ENCODE peak calls at places on chromosomes 5 and 9, in four cellular contexts. One of them, this sample, is unnamed.

GRCh38 chr9:38196721-38197120 is 127.7 kb upstream of the SHB start:
- DNase-seq in ACHN: no peak
- DNase-seq in HL-60: no peak
- DNase-seq in neural crest cell: no peak
- DNase-seq in this sample: peak; percentile 51

GRCh38 chr9:109010676-109011655 is 2.3 kb downstream of the CTNNAL1 start:
- DNase-seq in ACHN: peak; percentile 56
- DNase-seq in HL-60: no peak
- DNase-seq in neural crest cell: no peak
- DNase-seq in this sample: peak; percentile 82

GRCh38 chr9:106526805-106527204 is 336.2 kb upstream of the ZNF462 start:
- DNase-seq in ACHN: no peak
- DNase-seq in HL-60: no peak
- DNase-seq in neural crest cell: no peak
- DNase-seq in this sample: no peak

GRCh38 chr9:33942471-33943083 is 106.1 kb downstream of the UBAP2 start:
- DNase-seq in ACHN: peak; percentile 42
- DNase-seq in HL-60: no peak
- DNase-seq in neural crest cell: no peak
- DNase-seq in this sample: peak; percentile 66

GRCh38 chr9:137685886-137686420 is 67.1 kb downstream of the EHMT1 start:
- DNase-seq in ACHN: no peak
- DNase-seq in HL-60: no peak
- DNase-seq in neural crest cell: no peak
- DNase-seq in this sample: no peak

GRCh38 chr9:27535701-27536118 is 6.1 kb upstream of the MOB3B start:
- DNase-seq in ACHN: no peak
- DNase-seq in HL-60: no peak
- DNase-seq in neural crest cell: no peak
- DNase-seq in this sample: no peak

GRCh38 chr5:145587308-145588071 is 247.7 kb downstream of the PRELID2 start:
- DNase-seq in ACHN: peak; percentile 73
- DNase-seq in HL-60: no peak
- DNase-seq in neural crest cell: no peak
- DNase-seq in this sample: peak; percentile 92

GRCh38 chr9:115952667-115953316 is 200.8 kb upstream of the PAPPA start:
- DNase-seq in ACHN: no peak
- DNase-seq in HL-60: no peak
- DNase-seq in neural crest cell: no peak
- DNase-seq in this sample: peak; percentile 86

GRCh38 chr5:61327761-61328753 is 4.0 kb upstream of the ZSWIM6 start:
- DNase-seq in ACHN: peak; percentile 62
- DNase-seq in HL-60: no peak
- DNase-seq in neural crest cell: no peak
- DNase-seq in this sample: peak; percentile 89

GRCh38 chr5:102853680-102854079 is 98.6 kb downstream of the PAM start:
- DNase-seq in ACHN: no peak
- DNase-seq in HL-60: no peak
- DNase-seq in neural crest cell: no peak
- DNase-seq in this sample: no peak

GRCh38 chr9:79501546-79501945 is 70.2 kb upstream of the TLE4 start:
- DNase-seq in ACHN: no peak
- DNase-seq in HL-60: no peak
- DNase-seq in neural crest cell: no peak
- DNase-seq in this sample: peak; percentile 54

GRCh38 chr9:93132946-93133640 is 958 bp downstream of the NINJ1 start:
- DNase-seq in ACHN: peak; percentile 12
- DNase-seq in HL-60: no peak
- DNase-seq in neural crest cell: no peak
- DNase-seq in this sample: peak; percentile 87

GRCh38 chr9:122383992-122384461 is 13.2 kb downstream of the PTGS1 start:
- DNase-seq in ACHN: peak; percentile 82
- DNase-seq in HL-60: no peak
- DNase-seq in neural crest cell: no peak
- DNase-seq in this sample: peak; percentile 96

GRCh38 chr5:108382784-108383358 is 973 bp upstream of the FBXL17 start:
- DNase-seq in ACHN: peak; percentile 14
- DNase-seq in HL-60: no peak
- DNase-seq in neural crest cell: peak; percentile 2
- DNase-seq in this sample: no peak

GRCh38 chr9:73020877-73021276 is 68.0 kb upstream of the ALDH1A1 start:
- DNase-seq in ACHN: no peak
- DNase-seq in HL-60: no peak
- DNase-seq in neural crest cell: no peak
- DNase-seq in this sample: no peak

GRCh38 chr9:83477571-83477970 is 60.6 kb downstream of the FRMD3 start:
- DNase-seq in ACHN: no peak
- DNase-seq in HL-60: no peak
- DNase-seq in neural crest cell: no peak
- DNase-seq in this sample: peak; percentile 83

GRCh38 chr5:140707812-140708211 is 7.6 kb downstream of the ZMAT2 start:
- DNase-seq in ACHN: no peak
- DNase-seq in HL-60: no peak
- DNase-seq in neural crest cell: no peak
- DNase-seq in this sample: no peak

GRCh38 chr5:72271696-72272095 is 48.3 kb downstream of the MRPS27 start:
- DNase-seq in ACHN: no peak
- DNase-seq in HL-60: no peak
- DNase-seq in neural crest cell: no peak
- DNase-seq in this sample: no peak

GRCh38 chr5:19630875-19631274 is 357.1 kb downstream of the CDH18 start:
- DNase-seq in ACHN: no peak
- DNase-seq in HL-60: no peak
- DNase-seq in neural crest cell: no peak
- DNase-seq in this sample: peak; percentile 27

GRCh38 chr9:36407122-36407723 is 7.2 kb upstream of the RNF38 start:
- DNase-seq in ACHN: peak; percentile 58
- DNase-seq in HL-60: no peak
- DNase-seq in neural crest cell: peak; percentile 52
- DNase-seq in this sample: peak; percentile 59

GRCh38 chr9:99816392-99816791 is 5.3 kb upstream of the NR4A3 start:
- DNase-seq in ACHN: no peak
- DNase-seq in HL-60: no peak
- DNase-seq in neural crest cell: no peak
- DNase-seq in this sample: no peak

GRCh38 chr9:19085295-19085694 is 17.4 kb downstream of the HAUS6 start:
- DNase-seq in ACHN: peak; percentile 53
- DNase-seq in HL-60: no peak
- DNase-seq in neural crest cell: no peak
- DNase-seq in this sample: peak; percentile 15

GRCh38 chr5:148849461-148849860 is 23.1 kb downstream of the ADRB2 start:
- DNase-seq in ACHN: no peak
- DNase-seq in HL-60: no peak
- DNase-seq in neural crest cell: no peak
- DNase-seq in this sample: no peak

GRCh38 chr9:121261107-121261460 is 6.9 kb upstream of the GSN start:
- DNase-seq in ACHN: no peak
- DNase-seq in HL-60: no peak
- DNase-seq in neural crest cell: peak; percentile 36
- DNase-seq in this sample: peak; percentile 69

GRCh38 chr9:37747271-37747753 is 6.3 kb upstream of the TRMT10B start:
- DNase-seq in ACHN: peak; percentile 59
- DNase-seq in HL-60: peak; percentile 40
- DNase-seq in neural crest cell: peak; percentile 58
- DNase-seq in this sample: peak; percentile 74

GRCh38 chr5:154072782-154073171 is 34.0 kb downstream of the MFAP3 start:
- DNase-seq in ACHN: no peak
- DNase-seq in HL-60: no peak
- DNase-seq in neural crest cell: no peak
- DNase-seq in this sample: no peak

GRCh38 chr9:128127990-128128835 is 684 bp upstream of the PTGES2 start:
- DNase-seq in ACHN: peak; percentile 88
- DNase-seq in HL-60: peak; percentile 80
- DNase-seq in neural crest cell: peak; percentile 76
- DNase-seq in this sample: peak; percentile 90

GRCh38 chr9:106753155-106753671 is 109.8 kb upstream of the ZNF462 start:
- DNase-seq in ACHN: no peak
- DNase-seq in HL-60: no peak
- DNase-seq in neural crest cell: no peak
- DNase-seq in this sample: peak; percentile 16

GRCh38 chr5:91591076-91591475 is 208.0 kb upstream of the ARRDC3 start:
- DNase-seq in ACHN: no peak
- DNase-seq in HL-60: no peak
- DNase-seq in neural crest cell: no peak
- DNase-seq in this sample: peak; percentile 21

GRCh38 chr5:80481019-80481893 is 6.6 kb upstream of the FAM151B start:
- DNase-seq in ACHN: peak; percentile 62
- DNase-seq in HL-60: peak; percentile 25
- DNase-seq in neural crest cell: peak; percentile 8
- DNase-seq in this sample: peak; percentile 58

GRCh38 chr5:123517479-123517878 is 5.5 kb downstream of the CSNK1G3 start:
- DNase-seq in ACHN: no peak
- DNase-seq in HL-60: no peak
- DNase-seq in neural crest cell: no peak
- DNase-seq in this sample: no peak

GRCh38 chr9:69136185-69136584 is 37.9 kb upstream of the TJP2 start:
- DNase-seq in ACHN: no peak
- DNase-seq in HL-60: no peak
- DNase-seq in neural crest cell: no peak
- DNase-seq in this sample: no peak

GRCh38 chr9:96232539-96233241 is 69.3 kb downstream of the HSD17B3 start:
- DNase-seq in ACHN: peak; percentile 31
- DNase-seq in HL-60: no peak
- DNase-seq in neural crest cell: peak; percentile 27
- DNase-seq in this sample: peak; percentile 64

GRCh38 chr9:134297581-134297980 is 28.7 kb upstream of the RXRA start:
- DNase-seq in ACHN: no peak
- DNase-seq in HL-60: no peak
- DNase-seq in neural crest cell: no peak
- DNase-seq in this sample: no peak

GRCh38 chr9:134863941-134864820 is 16.4 kb upstream of the FCN2 start:
- DNase-seq in ACHN: no peak
- DNase-seq in HL-60: no peak
- DNase-seq in neural crest cell: no peak
- DNase-seq in this sample: peak; percentile 80

GRCh38 chr9:9299134-9299533 is 1313.7 kb downstream of the PTPRD start:
- DNase-seq in ACHN: no peak
- DNase-seq in HL-60: no peak
- DNase-seq in neural crest cell: no peak
- DNase-seq in this sample: no peak

GRCh38 chr5:78007232-78007631 is 231.1 kb upstream of the TBCA start:
- DNase-seq in ACHN: no peak
- DNase-seq in HL-60: no peak
- DNase-seq in neural crest cell: no peak
- DNase-seq in this sample: no peak

GRCh38 chr5:177111720-177112394 is 21.7 kb upstream of the NSD1 start:
- DNase-seq in ACHN: peak; percentile 37
- DNase-seq in HL-60: no peak
- DNase-seq in neural crest cell: peak; percentile 83
- DNase-seq in this sample: no peak

GRCh38 chr5:53403291-53403690 is 77.1 kb upstream of the FST start:
- DNase-seq in ACHN: no peak
- DNase-seq in HL-60: no peak
- DNase-seq in neural crest cell: no peak
- DNase-seq in this sample: peak; percentile 38

This sample was measured in M059J.